ENCODE peak calls at places on chromosome 5, in ten cellular contexts. J is prostate gland, Z is progenitor cell of endocrine pancreas, L is glutamatergic neuron, G is H9, P is right atrium auricular region, C is HFF-Myc, U is A673, R is omental fat pad, B is neural progenitor cell. X is an unnamed sample.
A peak's percentile ranks its signal among the peaks of the same experiment; 100 is the strongest.

GRCh38 chr5:135576075-135576599 is 2.7 kb downstream of the CXCL14 start:
- DNase-seq in C (no peak), J (no peak), Z (no peak), P (no peak), G (peak; percentile 54), R (no peak), U (no peak), L (no peak), B (peak; percentile 57), X (no peak)

GRCh38 chr5:58090704-58091103 is 369.2 kb downstream of the PLK2 start:
- DNase-seq in U (no peak), G (no peak), L (no peak), J (no peak), Z (no peak), B (no peak), C (no peak), R (no peak), P (no peak), X (no peak)

GRCh38 chr5:99900302-99900811 is 634.8 kb upstream of the FAM174A start:
- DNase-seq in J (no peak), L (no peak), P (no peak), B (no peak), C (no peak), U (peak; percentile 12), R (no peak), Z (no peak), G (no peak), X (no peak)

GRCh38 chr5:116990010-116990409 is 415.4 kb upstream of the SEMA6A start:
- DNase-seq in L (peak; percentile 43), G (no peak), U (no peak), B (no peak), R (no peak), Z (no peak), C (no peak), P (no peak), J (no peak), X (no peak)

GRCh38 chr5:8517461-8517860 is 648.5 kb downstream of the MTRR start:
- DNase-seq in U (no peak), P (no peak), B (no peak), R (no peak), J (no peak), C (no peak), Z (no peak), G (no peak), L (no peak), X (peak; percentile 4)

GRCh38 chr5:27830551-27830950 is 792.2 kb upstream of the CDH9 start:
- DNase-seq in L (no peak), J (no peak), B (no peak), R (no peak), C (no peak), P (no peak), Z (no peak), G (no peak), U (no peak), X (no peak)

GRCh38 chr5:112977440-112977861 is 853 bp downstream of the DCP2 start:
- DNase-seq in R (no peak), B (no peak), P (no peak), U (peak; percentile 19), Z (no peak), G (no peak), L (no peak), J (no peak), C (no peak), X (no peak)

GRCh38 chr5:71601222-71602026 is 14.3 kb downstream of the MCCC2 start:
- DNase-seq in G (peak; percentile 49), U (peak; percentile 86), C (peak; percentile 95), B (peak; percentile 75), Z (no peak), R (no peak), P (peak; percentile 59), J (peak; percentile 60), L (peak; percentile 27), X (peak; percentile 90)

GRCh38 chr5:151222054-151222768 is 1.7 kb downstream of the CCDC69 start:
- DNase-seq in C (no peak), G (no peak), U (no peak), R (no peak), B (no peak), Z (no peak), J (no peak), L (no peak), P (no peak), X (peak; percentile 25)

GRCh38 chr5:151225071-151225470 is 1.2 kb upstream of the CCDC69 start:
- DNase-seq in G (no peak), B (no peak), J (no peak), L (no peak), C (no peak), P (no peak), R (no peak), U (no peak), Z (no peak), X (no peak)

GRCh38 chr5:151222769-151223446 is 984 bp downstream of the CCDC69 start:
- DNase-seq in J (peak; percentile 9), L (peak; percentile 23), R (no peak), Z (no peak), P (peak; percentile 75), B (no peak), C (no peak), U (no peak), G (peak; percentile 49), X (peak; percentile 70)

GRCh38 chr5:151224372-151224771 is 480 bp upstream of the CCDC69 start:
- DNase-seq in Z (no peak), G (no peak), B (no peak), U (no peak), R (no peak), J (no peak), P (no peak), L (no peak), C (no peak), X (no peak)

DNA sequence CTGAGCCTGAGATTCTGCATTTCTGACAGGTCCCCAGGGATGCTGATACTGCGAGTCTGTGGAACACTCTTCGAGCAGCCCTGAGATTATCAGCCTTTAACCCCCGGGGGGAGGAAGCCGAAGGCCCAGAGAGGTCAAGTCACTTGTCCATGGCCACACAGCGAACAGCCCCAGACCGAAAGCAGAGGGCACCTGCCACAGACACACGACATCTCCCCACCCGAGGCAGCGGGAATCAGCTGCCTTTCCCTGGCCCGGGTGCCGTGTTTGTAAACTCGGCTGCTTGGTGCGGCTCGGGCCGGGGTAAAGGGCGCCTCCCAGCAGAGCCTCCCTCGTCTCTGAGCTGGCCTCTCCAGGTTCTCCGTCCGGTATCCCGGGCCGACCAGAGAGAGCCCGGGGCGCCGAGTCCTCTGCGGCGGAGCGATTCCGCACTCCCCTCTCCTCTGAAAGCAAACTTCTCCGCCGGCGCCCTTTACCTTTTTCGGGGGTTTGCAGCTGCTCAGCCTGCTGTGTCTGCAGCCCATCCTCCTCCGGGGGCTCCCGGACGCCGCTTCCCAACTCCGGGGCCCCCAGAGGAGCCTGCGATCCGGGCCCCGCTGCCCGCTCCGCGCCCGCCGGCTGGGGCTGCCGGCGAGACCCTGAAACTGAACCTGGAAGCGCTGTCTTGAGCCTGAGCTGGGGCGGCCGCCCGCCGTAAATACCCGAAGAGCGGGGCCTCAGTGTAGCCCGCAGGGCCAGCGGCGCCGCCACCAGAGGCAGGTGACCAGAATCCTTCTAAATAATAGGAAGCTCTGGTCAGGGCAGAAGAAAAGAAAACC is at the start of gene CCDC69:
- DNase-seq in G (peak; percentile 88), B (peak; percentile 85), L (peak; percentile 84), U (peak; percentile 59), C (no peak), Z (peak; percentile 60), J (peak; percentile 72), P (peak; percentile 84), R (no peak), X (peak; percentile 75)
- TF ChIP-seq CTCF in G (peak; percentile 31), B (peak; percentile 35), L (no peak), U (peak; percentile 16), C (no peak), Z (peak; percentile 38), J (no peak), P (no peak), R (no peak), X (no peak)

GRCh38 chr5:169114466-169114865 is 186.5 kb downstream of the SLIT3 start:
- DNase-seq in R (no peak), L (no peak), Z (no peak), P (no peak), B (no peak), C (no peak), J (no peak), G (no peak), U (no peak), X (no peak)

GRCh38 chr5:169115725-169116124 is 185.2 kb downstream of the SLIT3 start:
- DNase-seq in C (no peak), J (no peak), G (no peak), U (no peak), Z (no peak), L (no peak), B (no peak), P (no peak), R (no peak), X (no peak)

GRCh38 chr5:169116961-169117461 is 183.9 kb downstream of the SLIT3 start:
- DNase-seq in L (peak; percentile 23), J (no peak), C (no peak), P (no peak), B (peak; percentile 49), Z (no peak), R (no peak), G (peak; percentile 87), U (peak; percentile 3), X (no peak)

GRCh38 chr5:169107316-169107715 is 193.6 kb downstream of the SLIT3 start:
- DNase-seq in L (no peak), C (no peak), G (no peak), P (no peak), R (no peak), J (no peak), Z (no peak), B (no peak), U (no peak), X (no peak)

GRCh38 chr5:169112016-169112415 is 188.9 kb downstream of the SLIT3 start:
- DNase-seq in C (no peak), B (no peak), U (no peak), L (no peak), Z (no peak), P (no peak), R (no peak), G (no peak), J (no peak), X (no peak)
- TF ChIP-seq CTCF in C (no peak), B (no peak), U (no peak), L (no peak), Z (no peak), P (no peak), R (no peak), G (no peak), J (no peak), X (no peak)

DNA sequence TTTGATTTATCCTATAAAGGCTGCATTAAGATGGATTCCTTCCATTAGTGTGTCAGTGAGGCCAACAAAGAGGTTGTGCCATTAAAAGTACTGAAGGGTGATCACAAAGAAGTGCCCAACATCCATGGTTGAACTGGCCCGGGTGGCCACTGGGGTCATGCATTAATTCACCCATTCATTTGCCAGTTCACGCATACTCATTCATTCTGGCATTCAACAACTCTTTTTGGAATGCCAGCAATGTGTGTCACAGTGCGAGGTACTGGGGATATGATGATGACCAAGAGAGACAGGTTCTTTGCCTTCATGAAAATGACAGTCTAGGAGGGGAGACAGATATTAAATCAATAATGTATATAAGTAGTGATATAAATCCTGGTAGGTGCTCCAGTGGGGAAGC is 93.2 kb downstream of the PTTG1 start:
- DNase-seq in J (no peak), Z (no peak), U (no peak), C (no peak), B (no peak), L (no peak), P (no peak), R (no peak), G (no peak), X (no peak)
- TF ChIP-seq CTCF in J (no peak), Z (no peak), U (no peak), C (no peak), B (no peak), L (no peak), P (no peak), R (no peak), G (no peak), X (no peak)

DNA sequence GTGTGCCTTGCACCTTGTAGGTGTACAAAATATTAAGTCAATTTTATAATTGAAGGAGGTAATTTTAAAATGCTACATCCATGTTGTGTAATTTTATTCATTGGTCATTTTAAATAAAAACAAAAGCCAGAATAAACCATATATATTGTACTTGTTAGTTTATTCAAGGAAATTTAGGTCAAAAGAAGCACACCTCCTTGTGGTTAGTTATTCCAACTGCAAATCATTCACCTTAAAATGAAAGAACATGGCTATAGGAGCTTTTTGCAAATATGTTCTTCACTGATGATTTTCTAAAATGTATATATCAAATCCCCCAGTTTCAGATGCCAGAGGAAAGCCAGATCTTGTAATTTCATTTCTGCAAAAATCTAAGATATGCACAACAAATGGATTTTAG is 5.4 kb upstream of the MOCS2 start:
- DNase-seq in Z (no peak), L (no peak), U (peak; percentile 19), R (no peak), G (no peak), J (no peak), C (no peak), B (no peak), P (no peak), X (no peak)
- TF ChIP-seq CTCF in Z (peak; percentile 54), L (peak; percentile 37), U (peak; percentile 47), R (no peak), G (peak; percentile 58), J (peak; percentile 11), C (no peak), B (peak; percentile 47), P (no peak), X (no peak)